ENCODE peak calls at places on chromosomes 1 and 21, in six cellular contexts. A, Y, P, S, H and V are unnamed samples.

GRCh38 chr1:205456383-205456867 is 580 bp upstream of the BLACAT1 start:
- DNase-seq in A (no peak), Y (no peak), P (no peak), S (no peak), H (no peak), V (peak; percentile 58)

GRCh38 chr1:203626910-203627246 is 246 bp downstream of the ATP2B4 start:
- DNase-seq in A (no peak), Y (no peak), P (no peak), S (no peak), H (no peak), V (no peak)

GRCh38 chr21:33821580-33822322 is 93.9 kb downstream of the ATP5PO start:
- DNase-seq in A (no peak), Y (no peak), P (no peak), S (no peak), H (no peak), V (no peak)

GRCh38 chr1:64343105-64343960 is 126.6 kb upstream of the CACHD1 start:
- DNase-seq in A (no peak), Y (no peak), P (no peak), S (no peak), H (no peak), V (no peak)

GRCh38 chr1:175890958-175891357 is 147.6 kb upstream of the TNR start:
- DNase-seq in A (no peak), Y (no peak), P (no peak), S (no peak), H (no peak), V (no peak)

GRCh38 chr1:232773752-232774151 is 31.5 kb upstream of the MAP10 start:
- DNase-seq in A (no peak), Y (no peak), P (no peak), S (no peak), H (no peak), V (no peak)

GRCh38 chr1:53413175-53414001 is 45.8 kb upstream of the DMRTB1 start:
- DNase-seq in A (no peak), Y (peak; percentile 46), P (peak; percentile 50), S (peak; percentile 28), H (no peak), V (no peak)

GRCh38 chr1:153565529-153566374 is at the start of gene S100A2:
- DNase-seq in A (peak; percentile 55), Y (no peak), P (no peak), S (peak; percentile 57), H (peak; percentile 81), V (no peak)

GRCh38 chr1:164914208-164914607 is 355.2 kb downstream of the PBX1 start:
- DNase-seq in A (no peak), Y (no peak), P (peak; percentile 63), S (no peak), H (no peak), V (no peak)

GRCh38 chr1:39104158-39105060 is 78.3 kb downstream of the NDUFS5 start:
- DNase-seq in A (peak; percentile 34), Y (no peak), P (peak; percentile 34), S (no peak), H (no peak), V (no peak)

GRCh38 chr1:43382027-43382771 is 7.4 kb downstream of the MED8 start:
- DNase-seq in A (no peak), Y (no peak), P (peak; percentile 94), S (no peak), H (no peak), V (peak; percentile 79)

GRCh38 chr1:165686121-165686970 is 12.0 kb downstream of the ALDH9A1 start:
- DNase-seq in A (no peak), Y (no peak), P (no peak), S (no peak), H (no peak), V (peak; percentile 5)

GRCh38 chr1:169427081-169427611 is at the start of gene CCDC181:
- DNase-seq in A (peak; percentile 15), Y (peak; percentile 3), P (peak; percentile 87), S (peak; percentile 60), H (peak; percentile 93), V (peak; percentile 89)

GRCh38 chr1:114458208-114458777 is 52.7 kb downstream of the TRIM33 start:
- DNase-seq in A (no peak), Y (no peak), P (no peak), S (no peak), H (no peak), V (no peak)

GRCh38 chr1:243345205-243345604 is 89.4 kb downstream of the SDCCAG8 start:
- DNase-seq in A (no peak), Y (no peak), P (peak; percentile 74), S (no peak), H (peak; percentile 99), V (peak; percentile 85)

GRCh38 chr1:84759756-84760155 is 69.5 kb upstream of the SSX2IP start:
- DNase-seq in A (no peak), Y (no peak), P (no peak), S (no peak), H (no peak), V (peak; percentile 84)

GRCh38 chr1:151032164-151032563 is 4.2 kb upstream of the BNIPL start:
- DNase-seq in A (no peak), Y (no peak), P (no peak), S (no peak), H (no peak), V (no peak)

GRCh38 chr1:21847223-21848205 is 35.4 kb downstream of the LDLRAD2 start:
- DNase-seq in A (no peak), Y (no peak), P (no peak), S (no peak), H (no peak), V (no peak)

GRCh38 chr1:63557365-63557987 is 34.2 kb downstream of the EFCAB7 start:
- DNase-seq in A (peak; percentile 31), Y (no peak), P (no peak), S (peak; percentile 12), H (peak; percentile 14), V (peak; percentile 27)

GRCh38 chr1:21896652-21897532 is 40.2 kb downstream of the HSPG2 start:
- DNase-seq in A (peak; percentile 81), Y (no peak), P (peak; percentile 41), S (no peak), H (no peak), V (no peak)

GRCh38 chr1:32644426-32644825 is 5.9 kb downstream of the ZBTB8OS start:
- DNase-seq in A (no peak), Y (no peak), P (no peak), S (no peak), H (no peak), V (no peak)

GRCh38 chr1:32405672-32406467 is 11.6 kb upstream of the BSDC1 start:
- DNase-seq in A (no peak), Y (no peak), P (no peak), S (no peak), H (no peak), V (no peak)

GRCh38 chr21:30408782-30409494 is 13.1 kb downstream of the KRTAP13-1 start:
- DNase-seq in A (peak; percentile 54), Y (no peak), P (no peak), S (no peak), H (peak; percentile 66), V (no peak)

GRCh38 chr1:116560704-116561490 is 9.9 kb downstream of the CD58 start:
- DNase-seq in A (no peak), Y (no peak), P (no peak), S (no peak), H (no peak), V (no peak)

GRCh38 chr1:86068126-86068805 is 88.3 kb downstream of the COL24A1 start:
- DNase-seq in A (no peak), Y (no peak), P (no peak), S (no peak), H (no peak), V (no peak)